ENCODE peak calls at places on chromosomes 7 and 10, in five cellular contexts. W, F, N, Y and T are unnamed samples.

GRCh38 chr10:34723746-34724145 is 91.3 kb downstream of the PARD3 start:
- DNase-seq in N (no peak), W (no peak), F (no peak), Y (no peak), T (peak; percentile 26)

GRCh38 chr10:119724630-119725549 is 960 bp upstream of the INPP5F start:
- DNase-seq in W (no peak), N (peak; percentile 19), F (no peak), Y (no peak), T (peak; percentile 39)

GRCh38 chr10:127813290-127813689 is 76.3 kb downstream of the FOXI2 start:
- DNase-seq in Y (no peak), W (no peak), F (no peak), N (no peak), T (no peak)

GRCh38 chr10:128242641-128243040 is 116.4 kb upstream of the MKI67 start:
- DNase-seq in Y (no peak), W (no peak), N (no peak), F (no peak), T (no peak)

GRCh38 chr10:107618461-107619093 is 454.1 kb upstream of the SORCS1 start:
- DNase-seq in Y (no peak), W (no peak), N (no peak), F (no peak), T (no peak)

GRCh38 chr7:18313970-18314369 is 181.6 kb upstream of the HDAC9 start:
- DNase-seq in Y (no peak), F (no peak), N (no peak), W (no peak), T (no peak)

GRCh38 chr10:86225098-86225782 is 141.4 kb downstream of the GRID1 start:
- DNase-seq in N (no peak), F (no peak), W (no peak), Y (no peak), T (peak; percentile 71)

GRCh38 chr7:41754046-41754445 is 51.2 kb upstream of the INHBA start:
- DNase-seq in N (no peak), Y (no peak), F (no peak), W (no peak), T (no peak)

GRCh38 chr7:36661135-36661840 is 63.0 kb downstream of the AOAH start:
- DNase-seq in Y (no peak), N (no peak), W (no peak), F (no peak), T (no peak)

GRCh38 chr7:130939285-130940095 is 205.5 kb upstream of the KLF14 start:
- DNase-seq in Y (no peak), W (no peak), F (no peak), N (no peak), T (no peak)